ENCODE peak calls at places on chromosome 3, in seven cellular contexts. P, S, U, E, C, D and A are unnamed samples.

GRCh38 chr3:193078996-193079731 is 161.5 kb upstream of the MB21D2 start:
- DNase-seq in P (no peak), S (no peak), U (peak), E (no peak), C (no peak), D (no peak), A (no peak)

GRCh38 chr3:194723846-194724618 is 38.3 kb downstream of the FAM43A start:
- DNase-seq in P (no peak), S (no peak), U (no peak), E (no peak), C (no peak), D (no peak), A (no peak)

GRCh38 chr3:190692256-190692655 is 170.2 kb downstream of the GMNC start:
- DNase-seq in P (no peak), S (no peak), U (no peak), E (no peak), C (peak), D (no peak), A (no peak)

GRCh38 chr3:98733055-98733777 is 29.9 kb upstream of the ST3GAL6 start:
- DNase-seq in P (peak), S (peak), U (peak), E (peak), C (peak), D (peak), A (no peak)

GRCh38 chr3:134609821-134610454 is 40.9 kb downstream of the KY start:
- DNase-seq in P (no peak), S (no peak), U (no peak), E (no peak), C (no peak), D (no peak), A (no peak)

GRCh38 chr3:187150599-187150998 is 11.3 kb upstream of the RPL39L start:
- DNase-seq in P (no peak), S (peak), U (no peak), E (no peak), C (no peak), D (no peak), A (no peak)

GRCh38 chr3:105899528-105899927 is 30.7 kb upstream of the CBLB start:
- DNase-seq in P (peak), S (no peak), U (no peak), E (no peak), C (peak), D (peak), A (no peak)

GRCh38 chr3:196063049-196063448 is 18.8 kb downstream of the TFRC start:
- DNase-seq in P (no peak), S (no peak), U (no peak), E (no peak), C (no peak), D (peak), A (no peak)

GRCh38 chr3:123618768-123619484 is 34.1 kb upstream of the HACD2 start:
- DNase-seq in P (peak), S (peak), U (no peak), E (peak), C (peak), D (peak), A (no peak)

GRCh38 chr3:11128682-11129632 is 25.3 kb upstream of the HRH1 start:
- DNase-seq in P (no peak), S (no peak), U (no peak), E (peak), C (peak), D (no peak), A (no peak)

GRCh38 chr3:134795776-134796312 is 784 bp downstream of the EPHB1 start:
- DNase-seq in P (peak), S (no peak), U (peak), E (peak), C (peak), D (peak), A (no peak)

GRCh38 chr3:5021571-5022092 is 42.4 kb downstream of the BHLHE40 start:
- DNase-seq in P (peak), S (peak), U (no peak), E (peak), C (peak), D (peak), A (peak)

GRCh38 chr3:110968076-110968475 is 103.5 kb upstream of the NECTIN3 start:
- DNase-seq in P (no peak), S (no peak), U (no peak), E (no peak), C (no peak), D (no peak), A (no peak)

GRCh38 chr3:59540241-59540640 is 490.4 kb upstream of the CFAP20DC start:
- DNase-seq in P (peak), S (no peak), U (no peak), E (no peak), C (no peak), D (peak), A (no peak)

GRCh38 chr3:76646921-76647562 is 392.9 kb upstream of the ROBO2 start:
- DNase-seq in P (no peak), S (no peak), U (peak), E (no peak), C (no peak), D (no peak), A (no peak)

GRCh38 chr3:14396293-14396692 is 6.1 kb upstream of the SLC6A6 start:
- DNase-seq in P (no peak), S (no peak), U (no peak), E (peak), C (no peak), D (no peak), A (no peak)

GRCh38 chr3:78765671-78766485 is 1001.9 kb downstream of the ROBO1 start:
- DNase-seq in P (peak), S (no peak), U (no peak), E (no peak), C (no peak), D (no peak), A (no peak)

GRCh38 chr3:127790009-127790533 is 32.2 kb downstream of the MGLL start:
- DNase-seq in P (no peak), S (no peak), U (no peak), E (no peak), C (no peak), D (no peak), A (no peak)

GRCh38 chr3:19256313-19256712 is 108.0 kb downstream of the KCNH8 start:
- DNase-seq in P (no peak), S (no peak), U (peak), E (no peak), C (no peak), D (no peak), A (no peak)

GRCh38 chr3:107367353-107367752 is 9.9 kb upstream of the CCDC54 start:
- DNase-seq in P (peak), S (no peak), U (no peak), E (no peak), C (peak), D (peak), A (peak)

GRCh38 chr3:157231071-157231470 is 71.1 kb upstream of the CCNL1 start:
- DNase-seq in P (no peak), S (no peak), U (no peak), E (peak), C (no peak), D (peak), A (no peak)

GRCh38 chr3:162525052-162525451 is 1028.4 kb downstream of the OTOL1 start:
- DNase-seq in P (peak), S (no peak), U (no peak), E (peak), C (no peak), D (peak), A (no peak)

GRCh38 chr3:101574388-101575156 is 592 bp downstream of the PCNP start:
- DNase-seq in P (peak), S (peak), U (peak), E (peak), C (no peak), D (peak), A (no peak)

GRCh38 chr3:119831022-119831421 is 49.1 kb downstream of the NR1I2 start:
- DNase-seq in P (no peak), S (no peak), U (no peak), E (no peak), C (no peak), D (no peak), A (no peak)

GRCh38 chr3:71254658-71255057 is 328.9 kb downstream of the FOXP1 start:
- DNase-seq in P (peak), S (no peak), U (no peak), E (no peak), C (no peak), D (peak), A (no peak)

GRCh38 chr3:84893211-84893610 is 65.6 kb upstream of the CADM2 start:
- DNase-seq in P (no peak), S (no peak), U (no peak), E (no peak), C (no peak), D (no peak), A (no peak)

GRCh38 chr3:8650583-8651416 is 6.2 kb upstream of the SSUH2 start:
- DNase-seq in P (no peak), S (peak), U (no peak), E (peak), C (no peak), D (no peak), A (no peak)
- H2AFZ ChIP-seq in P (no peak), S (no peak), U (no peak), E (no peak), C (no peak), D (no peak), A (no peak)

DNA sequence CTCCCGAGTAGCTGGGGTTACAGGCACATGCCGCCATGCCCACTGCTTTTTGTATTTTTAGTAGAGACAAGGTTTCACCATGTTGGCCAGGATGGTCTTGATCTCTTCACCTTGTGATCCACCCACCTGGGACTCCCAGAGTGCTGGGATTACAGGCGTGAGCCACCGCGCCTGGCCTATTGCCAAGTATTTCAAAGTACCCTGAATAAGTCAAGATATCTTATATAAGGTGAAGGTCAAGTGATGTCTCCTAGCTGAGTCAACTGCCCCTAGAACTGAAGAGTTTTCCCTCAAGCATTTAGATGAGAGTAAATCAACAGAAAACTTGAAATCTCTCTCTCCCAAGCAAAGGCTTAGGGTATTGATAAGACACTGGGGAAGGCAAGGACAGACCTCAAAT is 63.9 kb downstream of the RPL22L1 start:
- DNase-seq in P (no peak), S (no peak), U (no peak), E (no peak), C (no peak), D (no peak), A (no peak)
- H2AFZ ChIP-seq in P (no peak), S (no peak), U (no peak), E (no peak), C (peak), D (no peak), A (no peak)

DNA sequence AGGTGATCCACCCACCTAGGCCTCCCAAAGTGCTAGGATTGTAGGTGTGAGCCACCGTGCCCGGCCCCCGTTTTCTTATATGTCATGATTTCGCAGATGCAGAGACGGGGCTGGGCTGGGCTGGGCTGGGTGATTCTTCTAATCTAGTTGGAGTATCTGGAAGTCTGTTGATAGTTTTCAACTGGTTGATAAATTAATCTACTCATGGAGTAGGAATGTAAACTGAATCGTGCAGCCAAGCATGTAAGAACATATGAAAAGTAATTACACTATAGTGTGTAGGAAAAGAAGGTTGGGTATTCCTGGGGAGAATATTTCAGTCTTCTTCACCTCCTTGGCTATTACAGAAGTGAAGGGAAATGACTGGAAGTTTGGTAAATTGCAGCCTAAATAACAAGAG is 82.6 kb upstream of the MAGI1 start:
- DNase-seq in P (peak), S (no peak), U (no peak), E (no peak), C (no peak), D (peak), A (no peak)
- H2AFZ ChIP-seq in P (no peak), S (no peak), U (no peak), E (no peak), C (peak), D (no peak), A (no peak)

GRCh38 chr3:6861331-6861988 is 545 bp downstream of the GRM7 start:
- DNase-seq in P (no peak), S (no peak), U (peak), E (peak), C (no peak), D (no peak), A (no peak)
- H2AFZ ChIP-seq in P (no peak), S (no peak), U (peak), E (no peak), C (no peak), D (no peak), A (no peak)

DNA sequence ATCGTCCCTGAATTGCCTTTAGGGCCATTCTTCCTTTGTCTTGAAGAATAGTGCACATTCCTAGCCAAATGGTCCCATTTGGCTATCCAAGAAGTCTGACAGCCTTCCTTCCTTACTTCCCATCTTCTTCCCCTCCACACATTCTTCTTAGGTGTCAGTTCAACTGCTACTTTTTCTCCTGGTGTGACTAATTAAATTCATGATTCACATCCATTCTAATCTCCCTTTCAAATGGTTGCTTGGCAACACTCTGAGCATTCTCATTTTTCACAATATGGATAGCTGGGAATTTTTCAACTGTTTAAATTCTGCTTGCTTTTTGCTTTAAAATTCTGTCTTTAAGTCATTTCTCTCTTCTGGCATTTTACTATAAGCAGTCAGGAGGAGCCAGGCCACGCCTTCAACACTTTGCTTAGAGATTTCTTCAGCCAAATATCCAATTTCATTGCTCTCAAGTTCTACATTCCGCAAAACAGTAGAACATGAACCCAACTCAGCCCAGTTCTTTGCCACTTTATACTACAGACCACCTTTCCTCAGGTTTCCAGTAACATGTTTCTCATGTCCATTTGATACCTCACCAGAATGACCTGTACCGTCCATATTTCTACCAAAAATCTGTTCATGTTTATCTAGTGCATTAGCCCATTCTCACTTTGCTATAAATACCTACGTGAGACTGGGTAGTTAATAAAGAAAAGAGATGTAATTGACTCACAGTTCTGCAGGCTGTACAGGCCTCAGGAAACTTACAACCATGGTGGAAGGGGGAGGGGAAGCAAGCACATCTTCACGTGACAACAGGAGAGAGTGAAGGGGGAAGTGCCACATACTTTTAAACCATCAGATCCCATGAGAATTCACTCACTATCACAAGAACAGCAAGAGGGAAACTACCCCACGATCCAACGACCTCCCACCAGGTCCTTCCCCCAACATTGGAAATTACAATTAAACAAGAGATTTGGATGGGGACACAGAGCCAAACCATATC is 31.9 kb upstream of the MCF2L2 start:
- DNase-seq in P (no peak), S (peak), U (no peak), E (no peak), C (peak), D (peak), A (no peak)
- H2AFZ ChIP-seq in P (no peak), S (peak), U (peak), E (no peak), C (peak), D (no peak), A (no peak)

GRCh38 chr3:27536451-27536850 is 52.3 kb upstream of the SLC4A7 start:
- DNase-seq in P (no peak), S (no peak), U (no peak), E (no peak), C (no peak), D (no peak), A (no peak)

GRCh38 chr3:27535809-27536392 is 51.7 kb upstream of the SLC4A7 start:
- DNase-seq in P (no peak), S (no peak), U (no peak), E (peak), C (peak), D (peak), A (no peak)

GRCh38 chr3:27533718-27534578 is 49.8 kb upstream of the SLC4A7 start:
- DNase-seq in P (peak), S (peak), U (peak), E (peak), C (peak), D (peak), A (peak)

GRCh38 chr3:27532426-27532825 is 48.2 kb upstream of the SLC4A7 start:
- DNase-seq in P (no peak), S (no peak), U (peak), E (no peak), C (no peak), D (no peak), A (no peak)

GRCh38 chr3:27532931-27533607 is 48.9 kb upstream of the SLC4A7 start:
- DNase-seq in P (peak), S (peak), U (peak), E (no peak), C (peak), D (peak), A (no peak)
- H2AFZ ChIP-seq in P (peak), S (peak), U (peak), E (peak), C (peak), D (peak), A (peak)

GRCh38 chr3:170555329-170555728 is 30.5 kb downstream of the SLC7A14 start:
- DNase-seq in P (no peak), S (no peak), U (no peak), E (peak), C (peak), D (peak), A (no peak)
- H2AFZ ChIP-seq in P (no peak), S (no peak), U (no peak), E (no peak), C (no peak), D (no peak), A (no peak)

DNA sequence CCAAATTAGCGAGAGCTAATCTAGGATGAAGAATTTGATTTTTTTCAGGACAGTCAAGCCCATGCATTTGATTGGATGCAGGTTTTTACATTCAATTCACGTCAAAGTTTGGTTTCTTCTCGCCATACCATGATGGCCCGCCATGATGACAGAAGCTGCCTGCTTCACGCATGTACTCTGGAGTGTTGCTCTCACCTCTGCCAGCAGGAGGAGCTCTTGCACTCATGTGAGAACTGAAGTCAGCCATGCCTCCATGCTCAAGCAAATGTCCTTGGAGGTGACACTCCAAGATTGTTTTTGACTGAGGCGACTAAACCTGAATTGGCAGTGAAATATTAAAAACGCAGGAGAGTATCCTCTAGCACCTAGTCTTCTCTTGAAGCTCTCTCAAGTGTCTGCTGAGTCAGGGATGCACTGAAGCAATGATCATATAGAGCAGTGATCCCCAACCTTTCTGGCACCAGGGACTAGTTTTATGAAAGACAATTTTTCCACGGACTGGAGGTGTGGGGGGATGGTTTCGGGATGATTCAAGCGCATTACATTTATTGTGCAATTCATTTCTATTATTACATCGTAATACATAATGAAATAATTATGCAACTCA is 120.9 kb downstream of the SAMMSON start:
- DNase-seq in P (peak), S (peak), U (peak), E (peak), C (peak), D (peak), A (peak)
- H2AFZ ChIP-seq in P (no peak), S (no peak), U (no peak), E (no peak), C (peak), D (no peak), A (no peak)